ENCODE peak calls at places on chromosomes 4 and X, in six cellular contexts. X, Z, H, N, G and R are unnamed samples.
A peak's percentile ranks its signal among the peaks of the same experiment; 100 is the strongest.

GRCh38 chr4:52925531-52925968 is 63.4 kb downstream of the RASL11B start:
- DNase-seq in G (no peak), X (no peak), H (no peak), N (no peak), Z (no peak), R (no peak)

GRCh38 chrX:45771560-45772340 is 571.1 kb upstream of the DIPK2B start:
- DNase-seq in H (no peak), Z (no peak), N (no peak), G (no peak), X (peak; percentile 9), R (peak; percentile 31)

GRCh38 chr4:56958111-56958517 is 19.3 kb downstream of the NOA1 start:
- DNase-seq in X (peak; percentile 76), G (peak; percentile 72), Z (peak; percentile 77), H (peak; percentile 68), N (peak; percentile 84), R (no peak)

GRCh38 chr4:163191999-163192398 is 25.3 kb upstream of the NAF1 start:
- DNase-seq in X (no peak), Z (no peak), H (no peak), G (no peak), N (no peak), R (no peak)

GRCh38 chr4:43331226-43332078 is 438.9 kb downstream of the GRXCR1 start:
- DNase-seq in G (no peak), N (no peak), X (no peak), Z (no peak), H (no peak), R (no peak)

GRCh38 chr4:7315286-7315685 is 119.4 kb downstream of the PSAPL1 start:
- DNase-seq in Z (no peak), H (no peak), X (no peak), G (no peak), N (no peak), R (no peak)

GRCh38 chrX:39895228-39896110 is 202.3 kb downstream of the BCOR start:
- DNase-seq in H (no peak), N (no peak), G (no peak), Z (no peak), X (no peak), R (peak; percentile 5)

GRCh38 chr4:141158219-141158618 is 24.9 kb upstream of the RNF150 start:
- DNase-seq in N (no peak), G (no peak), H (no peak), X (no peak), Z (no peak), R (no peak)

GRCh38 chrX:40908857-40909475 is 173.6 kb upstream of the MED14 start:
- DNase-seq in G (no peak), H (no peak), X (no peak), N (no peak), Z (no peak), R (no peak)

GRCh38 chrX:108299101-108299591 is 139.1 kb downstream of the COL4A6 start:
- DNase-seq in N (no peak), G (peak; percentile 23), H (no peak), X (no peak), Z (no peak), R (no peak)

GRCh38 chr4:22238742-22239141 is 277.1 kb downstream of the ADGRA3 start:
- DNase-seq in X (no peak), G (no peak), N (no peak), H (no peak), Z (no peak), R (no peak)

GRCh38 chrX:52424658-52425057 is 55.8 kb downstream of the XAGE2 start:
- DNase-seq in N (no peak), G (no peak), X (no peak), Z (no peak), H (no peak), R (no peak)

GRCh38 chrX:114532093-114532805 is 51.6 kb upstream of the HTR2C start:
- DNase-seq in G (peak; percentile 3), H (no peak), Z (no peak), X (no peak), N (no peak), R (no peak)

GRCh38 chr4:139815646-139816601 is 150.3 kb downstream of the MGST2 start:
- DNase-seq in H (peak; percentile 56), Z (no peak), X (peak; percentile 38), G (no peak), N (peak; percentile 44), R (no peak)

GRCh38 chrX:101229155-101229554 is 9.6 kb downstream of the DRP2 start:
- DNase-seq in N (peak; percentile 50), G (no peak), Z (no peak), X (no peak), H (no peak), R (no peak)

GRCh38 chrX:148049441-148049840 is 68.3 kb downstream of the FMR1NB start:
- DNase-seq in G (no peak), N (no peak), X (no peak), Z (no peak), H (no peak), R (peak; percentile 1)

GRCh38 chrX:47539860-47540259 is 21.1 kb upstream of the ARAF start:
- DNase-seq in N (no peak), G (no peak), H (no peak), X (no peak), Z (no peak), R (no peak)

GRCh38 chr4:76061977-76062376 is 12.5 kb upstream of the ART3 start:
- DNase-seq in H (no peak), G (no peak), X (no peak), Z (no peak), N (no peak), R (no peak)

GRCh38 chrX:72735561-72735960 is 21.5 kb upstream of the PHKA1 start:
- DNase-seq in G (no peak), Z (no peak), X (no peak), H (no peak), N (no peak), R (no peak)

GRCh38 chr4:151783867-151784266 is 23.1 kb upstream of the GATB start:
- DNase-seq in H (no peak), Z (no peak), N (no peak), G (no peak), X (no peak), R (no peak)

GRCh38 chr4:55069248-55069647 is 56.1 kb downstream of the KDR start:
- DNase-seq in Z (no peak), X (no peak), G (no peak), N (no peak), H (no peak), R (no peak)

GRCh38 chr4:55947912-55948725 is 626 bp upstream of the CEP135 start:
- DNase-seq in H (peak; percentile 72), G (no peak), Z (no peak), N (peak; percentile 90), X (no peak), R (peak; percentile 35)

GRCh38 chr4:186699298-186699697 is 24.4 kb downstream of the FAT1 start:
- DNase-seq in H (no peak), G (peak; percentile 60), N (no peak), Z (no peak), X (no peak), R (peak; percentile 28)

GRCh38 chr4:89537281-89537680 is 229.7 kb upstream of the GPRIN3 start:
- DNase-seq in G (no peak), N (no peak), H (no peak), Z (no peak), X (no peak), R (no peak)

GRCh38 chr4:11424000-11424399 is 4.7 kb downstream of the HS3ST1 start:
- DNase-seq in Z (no peak), H (no peak), X (no peak), G (peak; percentile 58), N (no peak), R (peak; percentile 40)

GRCh38 chr4:173039617-173040176 is 128.9 kb upstream of the GALNT7 start:
- DNase-seq in H (no peak), G (no peak), X (no peak), N (no peak), Z (no peak), R (no peak)

GRCh38 chr4:142818009-142818408 is 28.1 kb downstream of the INPP4B start:
- DNase-seq in Z (no peak), N (peak; percentile 10), X (no peak), G (no peak), H (no peak), R (no peak)

GRCh38 chr4:77073106-77073858 is 2.5 kb downstream of the CCNI start:
- DNase-seq in Z (no peak), G (no peak), N (no peak), H (no peak), X (no peak), R (no peak)

GRCh38 chrX:22314211-22314610 is 41.5 kb downstream of the CBLL2 start:
- DNase-seq in G (no peak), N (no peak), Z (no peak), H (no peak), X (no peak), R (no peak)

GRCh38 chr4:38805530-38806145 is 1.0 kb upstream of the TLR1 start:
- DNase-seq in N (no peak), Z (no peak), X (no peak), H (no peak), G (no peak), R (no peak)

GRCh38 chrX:65674351-65674893 is 7.0 kb downstream of the MSN start:
- DNase-seq in N (no peak), X (no peak), G (no peak), H (no peak), Z (no peak), R (no peak)

GRCh38 chr4:77062856-77063255 is 12.9 kb downstream of the CCNI start:
- DNase-seq in N (no peak), H (no peak), Z (no peak), G (no peak), X (no peak), R (no peak)

GRCh38 chr4:8639021-8639420 is 46.5 kb downstream of the CPZ start:
- DNase-seq in Z (no peak), G (no peak), X (no peak), N (no peak), H (no peak), R (no peak)

GRCh38 chrX:11113731-11114130 is 2.6 kb downstream of the HCCS start:
- DNase-seq in G (no peak), Z (no peak), N (no peak), X (no peak), H (no peak), R (no peak)

GRCh38 chr4:184851200-184851541 is 25.4 kb upstream of the ACSL1 start:
- DNase-seq in Z (no peak), X (no peak), H (no peak), N (no peak), G (no peak), R (no peak)

GRCh38 chr4:171067422-171067821 is 745.8 kb upstream of the GALNTL6 start:
- DNase-seq in Z (no peak), N (no peak), X (no peak), H (no peak), G (no peak), R (no peak)
- TF ChIP-seq CTCF in Z (no peak), N (no peak), X (no peak), H (no peak), G (no peak), R (no peak)

GRCh38 chr4:133524369-133524768 is 375.3 kb downstream of the PCDH10 start:
- DNase-seq in Z (no peak), X (no peak), G (no peak), N (no peak), H (no peak), R (no peak)
- TF ChIP-seq CTCF in Z (no peak), X (no peak), G (no peak), N (no peak), H (no peak), R (no peak)

GRCh38 chrX:153644356-153645125 is 2.5 kb upstream of the DUSP9 start:
- DNase-seq in H (no peak), Z (peak; percentile 23), G (no peak), X (no peak), N (no peak), R (no peak)
- TF ChIP-seq CTCF in H (no peak), Z (no peak), G (no peak), X (no peak), N (no peak), R (peak; percentile 10)

GRCh38 chr4:108018884-108019187 is 29.1 kb downstream of the HADH start:
- DNase-seq in X (no peak), Z (no peak), G (no peak), N (no peak), H (no peak), R (no peak)
- TF ChIP-seq CTCF in X (no peak), Z (no peak), G (no peak), N (no peak), H (no peak), R (no peak)